ENCODE peak calls at places on chromosomes 6 and 20, in four cellular contexts. B is nephron progenitor cell, Q is thoracic aorta, E is NB4. Y is an unnamed sample.

GRCh38 chr20:22795897-22796296 is 211.5 kb upstream of the FOXA2 start:
- DNase-seq in B (no peak), Q (peak), E (no peak), Y (no peak)

GRCh38 chr6:144753023-144753705 is 468.0 kb downstream of the UTRN start:
- DNase-seq in B (no peak), Q (no peak), E (no peak), Y (no peak)

GRCh38 chr6:111874030-111874425 is 776 bp upstream of the FYN start:
- DNase-seq in B (peak), Q (no peak), E (peak), Y (no peak)

GRCh38 chr6:28657367-28657755 is 131.7 kb downstream of the GPX5 start:
- DNase-seq in B (no peak), Q (no peak), E (no peak), Y (no peak)

GRCh38 chr20:14407336-14407735 is 69.9 kb upstream of the FLRT3 start:
- DNase-seq in B (no peak), Q (no peak), E (no peak), Y (no peak)

GRCh38 chr20:19690462-19690861 is 67.6 kb upstream of the RIN2 start:
- DNase-seq in B (no peak), Q (no peak), E (no peak), Y (no peak)

GRCh38 chr20:9474835-9475413 is 39.5 kb upstream of the LAMP5 start:
- DNase-seq in B (no peak), Q (no peak), E (no peak), Y (no peak)

GRCh38 chr20:38377039-38377715 is 30.9 kb downstream of the LBP start:
- DNase-seq in B (no peak), Q (no peak), E (no peak), Y (no peak)

GRCh38 chr6:21213492-21213891 is 380.1 kb upstream of the SOX4 start:
- DNase-seq in B (no peak), Q (no peak), E (no peak), Y (no peak)

GRCh38 chr6:16265351-16266341 is 27.3 kb downstream of the GMPR start:
- DNase-seq in B (no peak), Q (no peak), E (peak), Y (no peak)

GRCh38 chr6:118746100-118746874 is 94.9 kb upstream of the CEP85L start:
- DNase-seq in B (no peak), Q (no peak), E (peak), Y (no peak)

GRCh38 chr6:20243288-20243687 is 31.0 kb upstream of the MBOAT1 start:
- DNase-seq in B (no peak), Q (no peak), E (no peak), Y (no peak)

GRCh38 chr20:51174536-51174935 is 151.6 kb upstream of the KCNG1 start:
- DNase-seq in B (no peak), Q (no peak), E (no peak), Y (no peak)

GRCh38 chr6:137911675-137912158 is 44.7 kb downstream of the TNFAIP3 start:
- DNase-seq in B (no peak), Q (no peak), E (no peak), Y (no peak)

GRCh38 chr6:72560721-72561593 is 60.9 kb upstream of the KCNQ5 start:
- DNase-seq in B (no peak), Q (no peak), E (no peak), Y (no peak)
- TF ChIP-seq CTCF in B (no peak), Q (no peak), E (peak), Y (no peak)

GRCh38 chr20:46282669-46283068 is 25.6 kb downstream of the CDH22 start:
- DNase-seq in B (no peak), Q (no peak), E (no peak), Y (no peak)
- TF ChIP-seq CTCF in B (no peak), Q (no peak), E (no peak), Y (no peak)

GRCh38 chr6:90301816-90302215 is 5.2 kb upstream of the BACH2 start:
- DNase-seq in B (no peak), Q (no peak), E (no peak), Y (no peak)
- TF ChIP-seq CTCF in B (no peak), Q (no peak), E (no peak), Y (no peak)

GRCh38 chr6:162179196-162179951 is 548.2 kb downstream of the PRKN start:
- DNase-seq in B (no peak), Q (no peak), E (no peak), Y (no peak)
- TF ChIP-seq CTCF in B (no peak), Q (no peak), E (no peak), Y (no peak)

GRCh38 chr6:32608374-32608773 is 18.7 kb upstream of the HLA-DRB1 start:
- DNase-seq in B (no peak), Q (no peak), E (no peak), Y (no peak)
- TF ChIP-seq CTCF in B (peak), Q (no peak), E (no peak), Y (no peak)

DNA sequence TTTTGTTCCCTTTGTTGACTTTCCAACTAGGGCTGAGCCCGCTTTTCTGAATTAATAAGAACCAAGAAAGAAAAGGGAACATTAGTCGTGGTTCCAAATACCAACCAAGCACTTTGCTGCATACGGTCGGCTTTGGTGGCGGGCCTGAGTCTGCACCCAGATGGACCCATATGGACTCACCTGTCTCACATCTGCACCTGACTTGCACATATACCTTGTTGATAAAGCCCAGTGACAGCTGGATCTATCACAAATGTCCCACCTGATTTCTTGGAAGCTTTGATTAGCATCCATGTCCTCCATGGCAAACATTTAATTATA is 39.0 kb downstream of the TPD52L1 start:
- DNase-seq in B (no peak), Q (no peak), E (no peak), Y (no peak)
- TF ChIP-seq CTCF in B (no peak), Q (peak), E (no peak), Y (no peak)

GRCh38 chr20:63172726-63173125 is 43.2 kb downstream of the YTHDF1 start:
- DNase-seq in B (no peak), Q (no peak), E (peak), Y (no peak)
- TF ChIP-seq CTCF in B (no peak), Q (no peak), E (peak), Y (no peak)

GRCh38 chr6:122289721-122290501 is 109.5 kb upstream of the HSF2 start:
- DNase-seq in B (no peak), Q (no peak), E (peak), Y (no peak)
- TF ChIP-seq CTCF in B (no peak), Q (no peak), E (no peak), Y (no peak)

DNA sequence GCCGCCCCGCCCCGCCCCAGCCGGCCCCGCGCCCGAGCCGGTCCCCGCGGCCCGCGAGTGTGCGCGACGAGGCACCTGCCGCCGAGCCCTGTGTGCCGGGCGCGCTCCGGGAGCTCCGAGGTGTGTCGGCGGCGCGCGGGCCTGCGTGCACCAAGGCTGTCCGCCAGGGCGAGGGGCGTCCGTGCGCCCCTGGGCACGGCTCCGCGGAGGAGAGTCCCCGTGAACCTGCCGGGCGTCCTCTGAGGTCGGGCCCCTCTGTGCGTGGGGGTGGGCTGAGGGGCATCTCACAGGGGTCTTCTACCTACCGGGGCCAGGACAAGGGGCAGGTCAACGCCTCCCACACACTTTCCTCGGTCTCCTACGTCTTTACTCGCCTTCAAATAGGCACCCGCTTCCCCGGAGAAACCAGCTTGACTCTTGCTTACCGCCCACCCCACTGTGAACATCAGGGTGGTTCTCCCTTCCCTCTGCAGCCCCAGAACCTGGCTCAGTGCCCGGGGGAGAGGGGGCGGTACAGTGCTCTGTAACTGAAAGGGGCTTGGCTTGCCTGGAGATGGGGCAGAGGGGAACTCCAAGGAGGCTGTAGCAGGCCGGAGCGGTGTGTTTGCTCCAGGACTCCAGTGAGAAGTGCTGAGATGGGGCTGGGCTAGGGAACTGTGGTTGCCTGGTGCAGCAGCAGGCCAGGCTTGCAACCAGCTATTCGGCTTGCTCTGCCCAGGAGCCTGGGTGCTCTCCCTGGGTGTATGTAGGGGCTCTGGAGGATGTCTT is at the start of gene SAMD10:
- DNase-seq in B (peak), Q (no peak), E (peak), Y (no peak)
- TF ChIP-seq CTCF in B (no peak), Q (no peak), E (no peak), Y (no peak)